ENCODE peak calls at places on chromosome 4, in nine cellular contexts. I is upper lobe of left lung, T is AG04450, N is cardiac muscle cell, L is mesenchymal stem cell, M is mammary epithelial cell, Q is SJSA1, K is endodermal cell, C is breast epithelium. R is an unnamed sample. For H3K9me3, the result is how much of the 10 kb centered on the place peaks cover.

GRCh38 chr4:3722446-3723231 is 43.5 kb upstream of the ADRA2C start:
- DNase-seq in I (no peak), T (no peak), N (no peak), K (no peak), L (no peak), C (no peak), Q (no peak), M (no peak), R (no peak)

GRCh38 chr4:163392328-163392727 is 48.6 kb downstream of the NPY5R start:
- DNase-seq in K (no peak), L (peak), T (no peak), N (peak), I (no peak), M (no peak), Q (no peak), C (no peak), R (no peak)

GRCh38 chr4:73862357-73862756 is 6.8 kb upstream of the CXCL1 start:
- DNase-seq in K (no peak), N (no peak), Q (no peak), T (no peak), M (peak), L (peak), C (no peak), I (no peak), R (no peak)

GRCh38 chr4:153241295-153241694 is 37.1 kb downstream of the TRIM2 start:
- DNase-seq in K (no peak), M (no peak), I (no peak), L (no peak), N (no peak), Q (no peak), T (no peak), C (no peak), R (no peak)

GRCh38 chr4:79852305-79852730 is 220.7 kb downstream of the ANTXR2 start:
- DNase-seq in K (peak), I (no peak), N (peak), M (no peak), T (peak), L (peak), Q (peak), C (no peak), R (no peak)

GRCh38 chr4:55618546-55619143 is 17.5 kb downstream of the NMU start:
- DNase-seq in Q (no peak), I (no peak), K (no peak), T (no peak), C (no peak), L (no peak), N (no peak), M (no peak), R (no peak)

GRCh38 chr4:58553679-58554078 is 1443.5 kb upstream of the IGFBP7 start:
- DNase-seq in I (no peak), K (no peak), L (peak), Q (no peak), M (no peak), T (no peak), N (no peak), C (no peak), R (no peak)

GRCh38 chr4:14169460-14169859 is 541.9 kb upstream of the BOD1L1 start:
- DNase-seq in T (no peak), N (peak), C (no peak), M (peak), K (no peak), I (no peak), L (peak), Q (no peak), R (no peak)

GRCh38 chr4:173835863-173836262 is 305.8 kb upstream of the HAND2 start:
- DNase-seq in I (no peak), Q (no peak), M (peak), T (peak), N (peak), C (no peak), L (peak), K (peak), R (no peak)

GRCh38 chr4:1499465-1499864 is 93.2 kb upstream of the NKX1-1 start:
- DNase-seq in N (no peak), C (no peak), I (peak), M (no peak), L (no peak), T (no peak), Q (no peak), K (peak), R (no peak)

GRCh38 chr4:118086334-118086733 is 52.0 kb downstream of the NDST3 start:
- DNase-seq in I (no peak), K (peak), T (no peak), N (peak), M (peak), L (peak), Q (no peak), C (no peak), R (no peak)

GRCh38 chr4:30380404-30380998 is 339.7 kb upstream of the PCDH7 start:
- DNase-seq in M (peak), I (no peak), K (peak), Q (no peak), N (peak), C (no peak), T (peak), L (peak), R (no peak)

GRCh38 chr4:25229804-25230203 is 4.0 kb upstream of the PI4K2B start:
- DNase-seq in N (no peak), Q (no peak), M (no peak), T (no peak), L (no peak), I (no peak), K (no peak), C (no peak), R (no peak)
- H3K9me3 ChIP-seq in N (under half), Q (under half), M (under half), T (under half), L (under half), I (under half), K (half or more), C (under half), R (under half)

GRCh38 chr4:176125063-176125462 is 59.4 kb downstream of the WDR17 start:
- DNase-seq in Q (no peak), T (no peak), M (no peak), C (no peak), K (no peak), I (no peak), L (peak), N (peak), R (no peak)
- H3K9me3 ChIP-seq in Q (under half), T (under half), M (under half), C (under half), K (under half), I (under half), L (under half), N (under half), R (under half)

DNA sequence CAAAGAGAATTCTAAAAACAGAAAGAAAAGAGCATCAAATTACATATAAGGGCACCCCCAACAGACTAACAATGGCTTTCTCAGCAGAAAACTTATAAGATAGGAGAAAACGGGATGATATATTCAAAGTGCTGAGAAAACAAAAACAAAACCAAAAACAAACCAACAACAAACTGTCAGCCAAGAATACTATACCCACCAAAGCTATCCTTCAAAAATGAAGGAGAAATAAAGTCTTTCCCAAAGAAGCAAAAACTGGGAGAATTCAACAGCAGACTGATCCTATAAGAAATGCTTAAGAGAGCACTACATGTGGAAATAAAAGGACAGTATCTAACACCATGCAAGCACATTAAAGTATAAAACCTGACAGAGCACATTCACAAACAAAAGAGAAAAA is 168.6 kb downstream of the NEK1 start:
- DNase-seq in I (no peak), C (no peak), Q (no peak), L (no peak), N (no peak), T (no peak), M (no peak), K (no peak), R (no peak)
- H3K9me3 ChIP-seq in I (under half), C (under half), Q (under half), L (under half), N (under half), T (under half), M (under half), K (under half), R (under half)

GRCh38 chr4:99863-100262 is 24.4 kb upstream of the ZNF718 start:
- DNase-seq in Q (no peak), N (peak), I (no peak), C (no peak), T (no peak), K (no peak), M (no peak), L (no peak), R (no peak)

GRCh38 chr4:98386-98785 is 25.9 kb upstream of the ZNF718 start:
- DNase-seq in L (no peak), T (no peak), I (no peak), K (no peak), Q (no peak), C (no peak), N (no peak), M (no peak), R (no peak)
- H3K9me3 ChIP-seq in L (half or more), T (half or more), I (half or more), K (half or more), Q (under half), C (half or more), N (under half), M (under half), R (under half)

GRCh38 chr4:23083391-23083790 is 390.7 kb downstream of the GBA3 start:
- DNase-seq in C (no peak), T (no peak), L (no peak), K (no peak), Q (no peak), M (no peak), I (no peak), N (no peak), R (no peak)
- H3K9me3 ChIP-seq in C (under half), T (under half), L (under half), K (under half), Q (under half), M (under half), I (under half), N (under half), R (under half)

DNA sequence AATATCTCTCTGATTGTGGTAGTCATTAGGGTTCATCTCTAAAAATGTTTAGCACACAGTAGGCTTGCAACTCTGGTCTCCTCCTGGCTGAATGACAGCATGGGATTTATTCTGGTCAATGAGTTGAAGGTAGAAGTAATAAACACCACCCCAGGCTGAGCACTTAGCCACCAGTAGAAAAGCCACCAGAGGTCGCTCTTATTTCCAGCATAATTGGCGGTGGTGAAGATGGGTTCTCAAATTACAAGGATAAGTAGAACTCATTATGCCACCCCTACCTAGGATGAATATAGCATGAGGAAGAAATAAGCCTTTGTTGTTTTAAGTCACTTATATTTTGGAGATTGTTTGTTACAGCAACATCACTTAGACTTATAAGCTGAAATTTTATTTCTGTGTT is 302.7 kb downstream of the GPM6A start:
- DNase-seq in C (no peak), M (no peak), T (no peak), L (no peak), K (peak), Q (no peak), I (no peak), N (no peak), R (no peak)
- H3K9me3 ChIP-seq in C (under half), M (under half), T (under half), L (under half), K (under half), Q (under half), I (under half), N (under half), R (under half)

GRCh38 chr4:33714971-33715370 is 2529.3 kb downstream of the ARAP2 start:
- DNase-seq in M (no peak), I (no peak), L (no peak), C (no peak), T (no peak), Q (no peak), K (no peak), N (no peak), R (no peak)
- H3K9me3 ChIP-seq in M (under half), I (under half), L (under half), C (under half), T (under half), Q (under half), K (under half), N (under half), R (under half)

DNA sequence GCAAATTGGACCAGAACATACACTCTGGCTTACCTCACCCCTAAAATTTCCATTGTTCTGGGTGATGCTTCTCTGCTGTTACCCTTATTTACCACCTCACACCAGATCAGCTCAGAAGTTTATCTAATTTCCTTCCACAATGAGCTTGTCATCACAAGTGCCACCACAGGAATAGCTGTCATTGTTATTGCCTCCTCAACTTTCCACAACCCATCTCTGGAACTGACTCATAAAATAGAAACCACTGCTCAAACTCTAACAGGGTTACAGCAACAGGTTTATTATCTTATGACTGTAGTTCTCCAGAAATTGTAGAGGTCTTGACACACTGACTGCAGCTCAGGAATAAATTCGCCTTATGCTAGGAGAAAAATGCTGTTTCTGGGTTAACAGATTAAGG is 52.7 kb downstream of the ZNF718 start:
- DNase-seq in M (no peak), L (no peak), K (no peak), C (no peak), Q (no peak), I (no peak), T (no peak), N (no peak), R (no peak)
- H3K9me3 ChIP-seq in M (under half), L (half or more), K (half or more), C (half or more), Q (under half), I (half or more), T (under half), N (under half), R (under half)

DNA sequence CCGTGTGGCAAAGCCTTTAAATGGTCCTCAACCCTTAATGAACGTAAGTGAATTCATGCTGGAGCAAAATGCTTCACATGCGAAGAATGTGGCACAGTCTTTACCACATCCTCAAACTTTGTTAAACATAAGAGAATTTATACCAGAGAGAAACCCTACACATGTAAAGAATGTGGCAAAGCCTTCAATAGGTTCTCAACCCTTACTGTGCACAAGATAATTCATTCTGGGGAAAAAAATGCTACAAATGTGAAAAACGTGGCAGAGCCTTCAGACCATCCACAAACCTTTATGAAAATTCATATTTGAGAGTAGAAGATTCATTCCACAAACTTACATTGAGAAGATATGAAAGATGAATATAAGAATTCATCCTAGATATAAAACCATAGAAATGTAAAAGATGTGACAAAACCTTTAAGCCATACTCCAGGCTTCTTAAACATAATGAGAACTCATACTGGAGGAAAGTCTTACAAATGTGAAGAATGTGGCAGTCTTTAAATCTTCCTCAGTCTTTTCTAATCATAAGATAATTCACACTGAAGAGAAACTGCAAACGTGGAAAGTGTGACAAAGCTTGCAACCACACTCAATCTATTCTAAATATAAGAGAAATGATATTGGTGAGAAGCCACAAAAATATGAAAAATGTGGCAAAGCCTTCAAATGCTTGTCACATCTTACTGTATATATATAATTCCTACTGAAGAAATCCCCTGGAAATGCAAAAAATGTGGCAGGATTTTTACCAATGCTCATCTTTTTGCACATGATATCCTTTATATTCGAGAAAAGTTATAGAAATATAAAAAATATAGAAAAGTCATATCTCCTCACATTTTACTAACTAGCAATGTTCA is 36.9 kb downstream of the ZNF141 start:
- DNase-seq in L (no peak), I (no peak), K (no peak), N (no peak), T (no peak), M (no peak), C (no peak), Q (no peak), R (no peak)
- H3K9me3 ChIP-seq in L (half or more), I (half or more), K (half or more), N (under half), T (under half), M (half or more), C (half or more), Q (under half), R (half or more)